ENCODE peak calls at places on chromosomes 11 and 22, in four cellular contexts. P is H1, N is mesendoderm, C is H9. G is an unnamed sample. For H3K79me2, the result is how much of the 10 kb centered on the place peaks cover.

GRCh38 chr11:128262463-128263345 is 324.7 kb downstream of the ETS1 start:
- DNase-seq in P (no peak), N (no peak), C (no peak), G (no peak)

GRCh38 chr11:104661901-104662300 is 236.4 kb downstream of the CASP12 start:
- DNase-seq in P (no peak), N (no peak), C (no peak), G (no peak)

GRCh38 chr22:36641902-36642640 is 61.5 kb downstream of the CACNG2 start:
- DNase-seq in P (no peak), N (peak), C (no peak), G (peak)

GRCh38 chr11:35649984-35650383 is 12.6 kb upstream of the TRIM44 start:
- DNase-seq in P (no peak), N (no peak), C (no peak), G (no peak)

GRCh38 chr22:44429941-44430587 is 68.0 kb downstream of the RTL6 start:
- DNase-seq in P (no peak), N (no peak), C (no peak), G (no peak)

GRCh38 chr22:30575859-30576258 is 1.4 kb upstream of the GAL3ST1 start:
- DNase-seq in P (no peak), N (no peak), C (no peak), G (no peak)

GRCh38 chr11:69640995-69641581 is at the start of gene CCND1:
- DNase-seq in P (no peak), N (peak), C (peak), G (peak)

GRCh38 chr11:130806746-130807145 is 109.5 kb downstream of the SNX19 start:
- DNase-seq in P (no peak), N (peak), C (no peak), G (no peak)

GRCh38 chr11:76229690-76230240 is 23.5 kb upstream of the WNT11 start:
- DNase-seq in P (no peak), N (no peak), C (no peak), G (no peak)

GRCh38 chr11:80155412-80156017 is 714.7 kb upstream of the TENM4 start:
- DNase-seq in P (no peak), N (peak), C (no peak), G (no peak)

GRCh38 chr22:33807465-33807864 is 112.8 kb downstream of the LARGE1 start:
- DNase-seq in P (no peak), N (no peak), C (no peak), G (no peak)

GRCh38 chr11:95144313-95145235 is 54.9 kb downstream of the ENDOD1 start:
- DNase-seq in P (no peak), N (peak), C (no peak), G (no peak)

GRCh38 chr11:133049244-133050019 is 482.9 kb downstream of the OPCML start:
- DNase-seq in P (no peak), N (peak), C (no peak), G (no peak)

GRCh38 chr11:133041928-133042890 is 490.1 kb downstream of the OPCML start:
- DNase-seq in P (no peak), N (no peak), C (no peak), G (no peak)

GRCh38 chr11:133052537-133052936 is 479.8 kb downstream of the OPCML start:
- DNase-seq in P (no peak), N (no peak), C (no peak), G (no peak)

GRCh38 chr11:133047036-133047800 is 485.1 kb downstream of the OPCML start:
- DNase-seq in P (no peak), N (no peak), C (no peak), G (no peak)
- H3K4ac ChIP-seq in P (no peak), N (no peak), C (no peak), G (no peak)

GRCh38 chr11:6387811-6388599 is 2.3 kb upstream of the SMPD1 start:
- DNase-seq in P (no peak), N (no peak), C (no peak), G (peak)

GRCh38 chr11:6388747-6389146 is 1.5 kb upstream of the SMPD1 start:
- DNase-seq in P (no peak), N (no peak), C (no peak), G (no peak)

GRCh38 chr11:6389921-6390717 is at the start of gene SMPD1:
- DNase-seq in P (peak), N (peak), C (peak), G (peak)

GRCh38 chr11:6391548-6392134 is 1.4 kb downstream of the SMPD1 start:
- DNase-seq in P (no peak), N (no peak), C (no peak), G (no peak)

GRCh38 chr11:6390718-6391547 is 659 bp downstream of the SMPD1 start:
- DNase-seq in P (no peak), N (no peak), C (no peak), G (no peak)
- H2BK5ac ChIP-seq in P (no peak), N (no peak), C (no peak), G (no peak)

GRCh38 chr11:46363031-46363407 is 15.8 kb downstream of the DGKZ start:
- DNase-seq in P (no peak), N (peak), C (no peak), G (peak)

GRCh38 chr11:46363455-46363920 is 16.2 kb downstream of the DGKZ start:
- DNase-seq in P (no peak), N (no peak), C (no peak), G (no peak)

GRCh38 chr11:46360878-46361277 is 13.6 kb downstream of the DGKZ start:
- DNase-seq in P (no peak), N (no peak), C (no peak), G (no peak)

GRCh38 chr11:46361283-46362145 is 14.3 kb downstream of the DGKZ start:
- DNase-seq in P (no peak), N (no peak), C (no peak), G (no peak)

DNA sequence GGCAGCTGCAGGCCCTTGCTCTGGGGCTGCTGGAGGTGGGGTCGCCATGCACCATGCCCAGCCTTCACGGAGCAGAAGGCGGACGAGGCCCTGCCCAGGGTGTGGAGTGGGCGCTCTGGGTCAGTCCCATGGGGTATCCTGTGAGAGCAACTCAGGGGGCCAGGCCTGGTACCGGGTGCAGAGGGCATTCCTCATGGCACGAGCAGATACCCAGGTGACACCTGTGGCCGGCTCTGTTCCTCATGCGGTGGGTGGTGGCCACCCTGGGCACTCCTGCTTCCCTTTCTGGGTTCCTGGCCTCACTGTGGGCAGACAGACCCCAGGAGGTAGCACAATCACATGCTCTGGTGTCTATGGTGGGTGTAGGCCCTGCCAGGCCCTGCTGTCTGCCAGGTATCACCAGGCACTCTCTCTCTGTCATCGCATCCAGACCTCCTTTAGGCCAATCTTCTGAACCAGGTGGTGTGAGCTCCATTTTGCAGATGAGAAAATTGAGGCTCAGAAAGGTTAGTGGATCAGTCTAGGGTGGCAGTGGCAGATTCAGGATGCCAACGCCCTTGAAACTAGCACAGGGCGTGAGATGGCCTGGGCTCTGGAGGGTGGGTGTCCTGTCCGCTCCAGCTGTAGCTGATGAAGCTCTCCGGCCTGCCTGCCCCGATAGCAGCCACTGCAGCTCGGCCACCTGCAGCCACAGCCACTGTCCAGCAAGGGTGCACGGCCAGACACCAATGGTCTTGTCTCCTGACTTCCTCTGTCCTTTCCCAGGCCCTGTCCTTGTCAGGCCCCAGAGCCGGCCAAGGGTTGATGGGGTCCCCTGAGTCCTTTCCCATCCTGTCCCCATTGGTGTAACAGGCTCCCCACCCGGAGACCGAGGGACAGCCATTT is 15.1 kb downstream of the DGKZ start:
- DNase-seq in P (no peak), N (no peak), C (no peak), G (no peak)
- H3K79me2 ChIP-seq in P (half or more), N (under half), C (under half), G (under half)

GRCh38 chr11:63879598-63879997 is 37.4 kb downstream of the RCOR2 start:
- DNase-seq in P (no peak), N (no peak), C (no peak), G (no peak)

GRCh38 chr11:63877658-63878241 is 38.8 kb downstream of the MARK2 start:
- DNase-seq in P (no peak), N (no peak), C (no peak), G (no peak)

GRCh38 chr11:63875506-63875905 is 36.6 kb downstream of the MARK2 start:
- DNase-seq in P (no peak), N (no peak), C (no peak), G (no peak)

GRCh38 chr11:63874511-63874910 is 35.6 kb downstream of the MARK2 start:
- DNase-seq in P (no peak), N (no peak), C (no peak), G (peak)

GRCh38 chr11:63876616-63877015 is 37.7 kb downstream of the MARK2 start:
- DNase-seq in P (no peak), N (no peak), C (no peak), G (peak)
- H3K4ac ChIP-seq in P (no peak), N (no peak), C (no peak), G (peak)